ENCODE peak calls at places on chromosomes 1 and 21, in seven cellular contexts. D is endothelial cell of umbilical vein; O is IMR-90; K is cardiac muscle cell; B is prostate gland; V is CD4-positive, alpha-beta memory T cell; N is A549. L is an unnamed sample. For H3K4me1, the result is how much of the 10 kb centered on the place peaks cover.

GRCh38 chr1:23816932-23817331 is 8.3 kb downstream of the HMGCL start:
- DNase-seq in N (no peak), O (no peak), D (no peak), V (no peak), K (no peak), B (no peak), L (no peak)

GRCh38 chr1:19476440-19477190 is 8.7 kb downstream of the CAPZB start:
- DNase-seq in D (peak), N (no peak), B (no peak), O (peak), V (peak), K (peak), L (peak)

GRCh38 chr1:159473335-159473734 is 33.8 kb downstream of the OR10J1 start:
- DNase-seq in D (peak), N (no peak), K (peak), B (no peak), V (no peak), O (no peak), L (peak)

GRCh38 chr21:14685568-14685967 is 139.5 kb upstream of the SAMSN1 start:
- DNase-seq in B (no peak), K (no peak), D (no peak), O (no peak), N (no peak), V (no peak), L (no peak)

GRCh38 chr1:206878456-206878855 is 13.0 kb downstream of the IL20 start:
- DNase-seq in V (no peak), K (no peak), D (no peak), N (no peak), B (no peak), O (no peak), L (no peak)

GRCh38 chr1:42932442-42932941 is 26.2 kb downstream of the SLC2A1 start:
- DNase-seq in O (no peak), N (no peak), K (no peak), B (no peak), V (no peak), D (no peak), L (no peak)

GRCh38 chr1:20174937-20175666 is 10.8 kb upstream of the UBXN10 start:
- DNase-seq in D (no peak), K (peak), V (no peak), B (no peak), N (no peak), O (no peak), L (peak)

GRCh38 chr1:227175611-227176010 is 142.7 kb downstream of the CDC42BPA start:
- DNase-seq in K (no peak), D (no peak), N (no peak), B (no peak), V (no peak), O (no peak), L (no peak)

GRCh38 chr1:93591833-93592635 is 89.6 kb downstream of the BCAR3 start:
- DNase-seq in K (no peak), B (peak), V (no peak), N (no peak), O (no peak), D (no peak), L (no peak)

GRCh38 chr1:31135973-31136600 is 70.6 kb upstream of the PUM1 start:
- DNase-seq in K (no peak), D (no peak), O (no peak), B (no peak), V (no peak), N (no peak), L (peak)

GRCh38 chr1:87830579-87830978 is 501.9 kb downstream of the LMO4 start:
- DNase-seq in D (no peak), O (no peak), V (no peak), K (no peak), N (no peak), B (no peak), L (no peak)

GRCh38 chr1:84853743-84854721 is 39.0 kb downstream of the LPAR3 start:
- DNase-seq in N (peak), O (peak), D (peak), K (peak), B (no peak), V (peak), L (peak)

GRCh38 chr1:76690784-76691183 is 176.5 kb upstream of the ST6GALNAC5 start:
- DNase-seq in V (no peak), K (no peak), N (no peak), D (no peak), B (no peak), O (no peak), L (no peak)

GRCh38 chr1:228837817-228838716 is 102.8 kb downstream of the RHOU start:
- DNase-seq in D (peak), O (peak), B (no peak), V (no peak), K (peak), N (peak), L (peak)

GRCh38 chr1:12113433-12114339 is 50.6 kb downstream of the TNFRSF8 start:
- DNase-seq in V (no peak), K (peak), B (no peak), D (no peak), O (peak), N (no peak), L (peak)

GRCh38 chr1:84223751-84224432 is 77.6 kb upstream of the SAMD13 start:
- DNase-seq in V (no peak), D (no peak), N (no peak), K (no peak), B (no peak), O (peak), L (no peak)

GRCh38 chr1:231519166-231519565 is 9.3 kb upstream of the TSNAX start:
- DNase-seq in D (no peak), K (peak), V (no peak), B (no peak), O (peak), N (no peak), L (no peak)

GRCh38 chr1:8241417-8242014 is 76.4 kb upstream of the SLC45A1 start:
- DNase-seq in D (peak), V (no peak), O (no peak), N (no peak), B (no peak), K (no peak), L (peak)

GRCh38 chr1:38746413-38746812 is 113.2 kb downstream of the RRAGC start:
- DNase-seq in D (no peak), N (no peak), O (no peak), B (no peak), V (no peak), K (no peak), L (no peak)

GRCh38 chr21:44012474-44013379 is 618 bp downstream of the TRAPPC10 start:
- DNase-seq in N (peak), V (peak), K (peak), O (peak), D (peak), B (peak), L (peak)

GRCh38 chr1:30743584-30744059 is 14.0 kb downstream of the LAPTM5 start:
- DNase-seq in V (peak), O (no peak), N (no peak), K (no peak), B (no peak), D (peak), L (no peak)

GRCh38 chr21:15682977-15683376 is 46.8 kb upstream of the USP25 start:
- DNase-seq in K (peak), N (no peak), V (no peak), O (peak), B (no peak), D (peak), L (peak)

GRCh38 chr1:151841141-151841540 is 1.5 kb upstream of the C2CD4D start:
- DNase-seq in B (no peak), K (no peak), N (no peak), V (no peak), O (peak), D (peak), L (peak)

GRCh38 chr1:61892977-61893376 is 150.7 kb downstream of the PATJ start:
- DNase-seq in O (no peak), K (no peak), V (no peak), B (no peak), N (no peak), D (no peak), L (no peak)

GRCh38 chr1:43883321-43883720 is 50.3 kb upstream of the ARTN start:
- DNase-seq in N (no peak), V (no peak), K (no peak), D (no peak), B (no peak), O (no peak), L (no peak)

GRCh38 chr1:207748737-207749528 is 2.9 kb upstream of the CD46 start:
- DNase-seq in B (no peak), K (no peak), D (no peak), V (peak), N (no peak), O (no peak), L (no peak)

GRCh38 chr1:119367332-119368124 is 1.1 kb upstream of the HAO2 start:
- DNase-seq in B (no peak), O (peak), V (no peak), K (peak), N (peak), D (peak), L (peak)

GRCh38 chr1:79749607-79750006 is 743.1 kb upstream of the ADGRL4 start:
- DNase-seq in B (no peak), O (no peak), N (no peak), D (no peak), V (no peak), K (no peak), L (no peak)

GRCh38 chr1:24558902-24559791 is 3.3 kb downstream of the NCMAP start:
- DNase-seq in D (peak), K (peak), B (peak), N (peak), V (no peak), O (peak), L (peak)

GRCh38 chr21:42171091-42172053 is 47.6 kb upstream of the ABCG1 start:
- DNase-seq in D (no peak), N (no peak), B (peak), V (no peak), K (no peak), O (no peak), L (no peak)

GRCh38 chr1:12126781-12127180 is 40.0 kb upstream of the TNFRSF1B start:
- DNase-seq in O (no peak), D (no peak), V (no peak), B (no peak), N (no peak), K (no peak), L (no peak)

GRCh38 chr1:6359568-6360496 is 33.7 kb downstream of the ACOT7 start:
- DNase-seq in K (peak), B (peak), N (no peak), V (peak), D (peak), O (peak), L (peak)

GRCh38 chr1:230836347-230836746 is 32.0 kb downstream of the C1orf198 start:
- DNase-seq in D (no peak), B (no peak), O (no peak), N (no peak), V (no peak), K (no peak), L (no peak)

GRCh38 chr1:26281971-26282693 is 2.2 kb downstream of the SH3BGRL3 start:
- DNase-seq in V (no peak), D (no peak), N (no peak), O (peak), K (peak), B (no peak), L (peak)

GRCh38 chr1:229430761-229431269 is 3.1 kb downstream of the ACTA1 start:
- DNase-seq in B (no peak), N (no peak), D (peak), V (peak), K (peak), O (peak), L (peak)

GRCh38 chr1:108881369-108881768 is 4.6 kb downstream of the GPSM2 start:
- DNase-seq in D (no peak), O (peak), K (peak), B (no peak), N (no peak), V (no peak), L (peak)

GRCh38 chr1:216542263-216542662 is 119.0 kb upstream of the USH2A start:
- DNase-seq in N (no peak), O (peak), D (no peak), K (no peak), V (no peak), B (no peak), L (no peak)

GRCh38 chr1:18534810-18535205 is 54.1 kb downstream of the KLHDC7A start:
- DNase-seq in O (no peak), V (no peak), D (no peak), B (no peak), N (no peak), K (no peak), L (no peak)

GRCh38 chr1:214454619-214455396 is 96.6 kb downstream of the PTPN14 start:
- DNase-seq in B (no peak), D (peak), V (no peak), K (peak), N (no peak), O (peak), L (peak)

GRCh38 chr1:98143403-98143802 is 222.6 kb upstream of the DPYD start:
- DNase-seq in B (no peak), D (peak), K (no peak), V (no peak), N (no peak), O (peak), L (no peak)

GRCh38 chr1:160801836-160802580 is 6.0 kb downstream of the LY9 start:
- DNase-seq in B (no peak), N (no peak), K (no peak), O (no peak), V (no peak), D (no peak), L (no peak)

GRCh38 chr1:160800645-160801408 is 4.9 kb downstream of the LY9 start:
- DNase-seq in N (no peak), V (peak), D (no peak), B (no peak), O (no peak), K (no peak), L (no peak)

GRCh38 chr1:160798439-160798838 is 2.5 kb downstream of the LY9 start:
- DNase-seq in B (no peak), K (no peak), N (no peak), V (no peak), D (no peak), O (no peak), L (no peak)

GRCh38 chr1:160799641-160800040 is 3.7 kb downstream of the LY9 start:
- DNase-seq in V (no peak), O (no peak), D (no peak), B (no peak), N (no peak), K (no peak), L (no peak)

GRCh38 chr1:160800142-160800541 is 4.2 kb downstream of the LY9 start:
- DNase-seq in K (no peak), O (no peak), N (no peak), D (no peak), V (no peak), B (no peak), L (no peak)
- H3K4me1 ChIP-seq in K (under half), O (under half), N (under half), D (under half), V (half or more), B (under half), L (under half)

DNA sequence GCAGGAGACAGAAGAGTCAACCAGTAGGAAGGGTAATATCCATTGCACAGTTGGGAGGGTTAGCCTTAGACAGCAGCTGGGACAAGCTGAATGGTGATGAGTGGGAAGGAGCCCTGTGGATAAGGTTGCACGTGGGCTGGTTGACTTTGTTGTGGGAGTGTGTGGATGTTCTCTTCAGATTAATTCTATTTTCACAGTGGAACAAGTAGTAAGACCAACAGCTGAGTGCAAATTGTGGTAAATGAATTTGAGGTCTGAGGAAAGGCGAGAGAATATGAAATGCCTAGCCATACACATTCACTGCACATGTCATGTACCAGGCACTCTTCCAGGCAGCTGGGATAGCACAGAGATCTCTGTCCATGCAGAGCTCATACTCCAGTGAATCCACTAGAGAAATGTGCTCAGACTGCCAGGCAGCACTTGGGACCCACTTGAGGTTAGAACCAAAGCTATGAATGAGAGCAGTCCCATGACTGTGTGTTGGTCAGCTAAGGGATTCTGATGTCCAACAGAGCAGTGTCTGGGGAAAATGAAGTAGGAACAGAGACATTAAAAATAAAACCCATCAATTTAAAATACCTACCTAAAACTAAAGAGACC is 25.2 kb upstream of the VTCN1 start:
- DNase-seq in B (no peak), V (no peak), N (no peak), D (no peak), K (no peak), O (no peak), L (no peak)
- H3K4me1 ChIP-seq in B (under half), V (under half), N (under half), D (under half), K (under half), O (under half), L (under half)

GRCh38 chr1:1599919-1600860 is at the start of gene FNDC10:
- DNase-seq in N (no peak), B (no peak), D (no peak), K (no peak), O (no peak), V (no peak), L (no peak)
- H3K4me1 ChIP-seq in N (under half), B (under half), D (under half), K (under half), O (under half), V (under half), L (under half)

GRCh38 chr21:38994014-38994413 is 188.3 kb downstream of the ETS2 start:
- DNase-seq in V (no peak), K (no peak), N (no peak), D (no peak), O (no peak), B (no peak), L (no peak)

GRCh38 chr21:38995755-38996154 is 187.5 kb downstream of the PSMG1 start:
- DNase-seq in O (no peak), K (no peak), V (no peak), B (no peak), N (no peak), D (no peak), L (no peak)

GRCh38 chr21:38993561-38993960 is 187.8 kb downstream of the ETS2 start:
- DNase-seq in K (peak), N (peak), D (peak), V (no peak), O (peak), B (peak), L (peak)

GRCh38 chr21:38996355-38996754 is 186.9 kb downstream of the PSMG1 start:
- DNase-seq in D (no peak), B (no peak), V (no peak), K (no peak), N (no peak), O (no peak), L (no peak)

DNA sequence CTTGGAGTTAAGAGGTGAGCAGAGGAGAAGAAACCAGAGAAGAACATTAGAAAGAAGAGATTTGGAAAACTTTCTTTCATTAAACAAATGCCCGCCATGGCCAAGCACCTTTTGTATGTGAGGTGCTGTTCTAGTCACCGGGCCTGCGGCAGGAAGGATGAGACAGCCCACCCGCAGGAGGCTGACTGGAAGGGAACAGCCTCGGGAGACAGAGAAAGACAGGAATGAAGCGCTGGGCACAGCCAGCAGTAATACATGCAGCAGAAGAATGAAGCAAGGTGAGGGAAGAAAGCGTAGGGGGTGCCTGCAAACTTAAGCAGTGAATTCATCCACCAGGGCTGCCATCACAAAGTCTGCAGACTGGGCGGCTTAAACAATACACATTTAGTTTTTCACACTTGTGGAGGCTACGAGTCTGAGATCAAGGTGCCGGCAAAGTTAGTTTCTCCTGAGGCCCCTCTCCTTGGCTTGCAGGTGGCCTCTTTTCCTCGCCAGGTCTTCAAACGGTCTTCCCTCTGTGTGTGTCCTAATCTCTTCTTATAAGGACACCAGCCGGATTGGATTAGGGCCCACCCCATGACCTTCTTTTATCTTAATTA is 188.1 kb downstream of the PSMG1 start:
- DNase-seq in K (no peak), O (no peak), V (no peak), B (no peak), D (no peak), N (no peak), L (no peak)
- H3K4me1 ChIP-seq in K (under half), O (under half), V (under half), B (under half), D (half or more), N (under half), L (under half)

GRCh38 chr1:222892137-222892763 is 77.4 kb downstream of the DISP1 start:
- DNase-seq in D (peak), V (no peak), O (peak), B (no peak), N (no peak), K (peak), L (peak)

GRCh38 chr1:222891578-222891977 is 76.7 kb downstream of the DISP1 start:
- DNase-seq in B (no peak), O (no peak), V (no peak), D (no peak), K (no peak), N (no peak), L (no peak)

GRCh38 chr1:222896630-222897526 is 82.0 kb downstream of the DISP1 start:
- DNase-seq in N (no peak), K (peak), D (no peak), O (peak), B (no peak), V (no peak), L (peak)

GRCh38 chr1:222893255-222893654 is 78.4 kb downstream of the DISP1 start:
- DNase-seq in O (no peak), K (no peak), V (no peak), D (no peak), B (peak), N (no peak), L (no peak)

DNA sequence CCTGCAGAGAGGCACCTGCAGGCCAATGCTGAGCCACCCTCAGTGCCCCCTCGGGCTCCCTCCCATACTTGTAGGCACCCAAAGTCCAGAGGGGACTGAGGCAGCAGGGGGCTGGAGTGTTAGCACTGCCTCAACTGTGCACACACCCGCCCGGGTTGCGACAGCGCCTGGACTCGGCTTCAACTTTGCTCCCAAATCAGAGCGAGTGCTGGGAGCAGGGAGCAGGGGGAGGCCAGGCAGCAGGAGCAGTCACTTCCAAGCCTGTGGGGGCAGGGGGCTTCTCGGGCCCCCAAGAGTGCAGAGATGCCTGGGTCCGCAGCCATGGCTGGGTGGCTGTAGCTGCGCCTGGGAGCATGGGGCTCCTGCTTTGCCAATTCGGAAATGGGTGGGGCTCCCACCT is 79.5 kb downstream of the DISP1 start:
- DNase-seq in B (no peak), O (no peak), K (no peak), V (no peak), N (no peak), D (no peak), L (no peak)
- H3K4me1 ChIP-seq in B (under half), O (under half), K (under half), V (under half), N (under half), D (under half), L (under half)

GRCh38 chr1:1347026-1347595 is 2.1 kb downstream of the DVL1 start:
- DNase-seq in O (no peak), N (no peak), B (no peak), V (no peak), K (no peak), D (no peak), L (no peak)
- H3K4me1 ChIP-seq in O (under half), N (half or more), B (under half), V (under half), K (under half), D (under half), L (under half)